ENCODE peak calls at places on chromosomes 1 and 21, in nine cellular contexts. M, B, F, N, Z, T, X, P and O are unnamed samples.

GRCh38 chr21:14382486-14382834 is 486 bp downstream of the HSPA13 start:
- DNase-seq in M (no peak), B (peak; percentile 7), F (no peak), N (no peak), Z (no peak), T (peak; percentile 5), X (no peak), P (no peak), O (no peak)

GRCh38 chr1:46065405-46065804 is 67.0 kb downstream of the PIK3R3 start:
- DNase-seq in M (no peak), B (no peak), F (no peak), N (no peak), Z (no peak), T (no peak), X (no peak), P (no peak), O (no peak)

GRCh38 chr1:75092141-75092540 is 42.0 kb upstream of the LHX8 start:
- DNase-seq in M (no peak), B (no peak), F (no peak), N (no peak), Z (no peak), T (no peak), X (no peak), P (no peak), O (no peak)

GRCh38 chr21:41390043-41390639 is 28.3 kb downstream of the MX2 start:
- DNase-seq in M (no peak), B (no peak), F (no peak), N (no peak), Z (no peak), T (no peak), X (no peak), P (no peak), O (no peak)

GRCh38 chr1:190436615-190437014 is 41.0 kb downstream of the BRINP3 start:
- DNase-seq in M (no peak), B (peak; percentile 20), F (no peak), N (no peak), Z (no peak), T (no peak), X (no peak), P (no peak), O (no peak)

GRCh38 chr1:156245451-156246232 is 2.2 kb downstream of the PAQR6 start:
- DNase-seq in M (peak; percentile 75), B (peak; percentile 74), F (no peak), N (peak; percentile 16), Z (no peak), T (no peak), X (peak; percentile 17), P (peak; percentile 33), O (no peak)

GRCh38 chr1:172143384-172144025 is 277.0 kb upstream of the C1orf105 start:
- DNase-seq in M (no peak), B (no peak), F (no peak), N (no peak), Z (no peak), T (no peak), X (no peak), P (no peak), O (no peak)

GRCh38 chr1:114167226-114167625 is 13.6 kb upstream of the SYT6 start:
- DNase-seq in M (no peak), B (no peak), F (no peak), N (no peak), Z (no peak), T (no peak), X (no peak), P (no peak), O (no peak)

GRCh38 chr1:236009857-236010256 is 55.0 kb downstream of the NID1 start:
- DNase-seq in M (no peak), B (no peak), F (no peak), N (no peak), Z (no peak), T (no peak), X (no peak), P (no peak), O (no peak)

GRCh38 chr1:154784924-154785531 is 85.1 kb downstream of the KCNN3 start:
- DNase-seq in M (no peak), B (no peak), F (peak; percentile 61), N (peak; percentile 11), Z (no peak), T (peak; percentile 25), X (no peak), P (peak; percentile 13), O (no peak)

GRCh38 chr1:72557446-72558049 is 275.2 kb upstream of the NEGR1 start:
- DNase-seq in M (peak; percentile 17), B (no peak), F (no peak), N (no peak), Z (no peak), T (no peak), X (no peak), P (no peak), O (no peak)

GRCh38 chr1:35885961-35886558 is 3.1 kb downstream of the AGO1 start:
- DNase-seq in M (peak; percentile 90), B (no peak), F (peak; percentile 22), N (no peak), Z (no peak), T (no peak), X (no peak), P (no peak), O (no peak)

GRCh38 chr1:54577612-54578011 is 29.6 kb downstream of the ACOT11 start:
- DNase-seq in M (no peak), B (peak; percentile 12), F (peak; percentile 87), N (no peak), Z (no peak), T (no peak), X (no peak), P (no peak), O (peak; percentile 86)

GRCh38 chr1:1118011-1118892 is 2.4 kb upstream of the C1orf159 start:
- DNase-seq in M (no peak), B (no peak), F (peak; percentile 14), N (no peak), Z (no peak), T (no peak), X (no peak), P (no peak), O (no peak)

GRCh38 chr1:154971341-154971998 is 923 bp upstream of the SHC1 start:
- DNase-seq in M (no peak), B (no peak), F (peak; percentile 62), N (no peak), Z (peak; percentile 72), T (no peak), X (no peak), P (no peak), O (peak; percentile 50)

GRCh38 chr1:222109836-222110235 is 367.9 kb upstream of the DUSP10 start:
- DNase-seq in M (no peak), B (no peak), F (no peak), N (no peak), Z (no peak), T (no peak), X (no peak), P (no peak), O (no peak)

GRCh38 chr1:161052899-161053298 is 7.1 kb upstream of the USF1 start:
- DNase-seq in M (no peak), B (no peak), F (no peak), N (no peak), Z (no peak), T (no peak), X (no peak), P (no peak), O (no peak)

GRCh38 chr1:245258271-245258920 is 103.6 kb downstream of the KIF26B start:
- DNase-seq in M (no peak), B (peak; percentile 89), F (no peak), N (no peak), Z (peak; percentile 68), T (no peak), X (no peak), P (no peak), O (peak; percentile 31)